ENCODE peak calls at places on chromosomes 1 and 21, in eight cellular contexts. P, N, S, V, D, A, W and Z are unnamed samples.

GRCh38 chr1:2802421-2802961 is 998 bp upstream of the TTC34 start:
- DNase-seq in P (no peak), N (no peak), S (no peak), V (peak; percentile 33), D (no peak), A (peak; percentile 31), W (no peak), Z (peak; percentile 42)

GRCh38 chr1:162003825-162004205 is 19.9 kb downstream of the OLFML2B start:
- DNase-seq in P (no peak), N (no peak), S (no peak), V (no peak), D (no peak), A (no peak), W (peak; percentile 90), Z (no peak)

GRCh38 chr1:38135621-38136414 is 89.2 kb upstream of the POU3F1 start:
- DNase-seq in P (no peak), N (no peak), S (no peak), V (no peak), D (no peak), A (no peak), W (no peak), Z (no peak)

GRCh38 chr1:65174585-65174984 is 26.6 kb downstream of the AK4 start:
- DNase-seq in P (no peak), N (no peak), S (no peak), V (no peak), D (peak; percentile 34), A (peak; percentile 71), W (peak; percentile 99), Z (peak; percentile 75)

GRCh38 chr1:25731626-25732370 is 68.2 kb upstream of the SELENON start:
- DNase-seq in P (no peak), N (no peak), S (no peak), V (no peak), D (no peak), A (no peak), W (no peak), Z (no peak)

GRCh38 chr1:169368406-169368769 is 393 bp downstream of the BLZF1 start:
- DNase-seq in P (peak; percentile 67), N (no peak), S (no peak), V (no peak), D (peak; percentile 12), A (no peak), W (peak; percentile 15), Z (no peak)

GRCh38 chr1:173757666-173758065 is 42.9 kb downstream of the KLHL20 start:
- DNase-seq in P (no peak), N (no peak), S (no peak), V (no peak), D (no peak), A (no peak), W (no peak), Z (no peak)

GRCh38 chr1:14602131-14602530 is 3.6 kb downstream of the KAZN start:
- DNase-seq in P (no peak), N (no peak), S (no peak), V (no peak), D (peak; percentile 62), A (no peak), W (peak; percentile 29), Z (no peak)

GRCh38 chr21:15682977-15683376 is 46.8 kb upstream of the USP25 start:
- DNase-seq in P (peak; percentile 31), N (no peak), S (no peak), V (no peak), D (no peak), A (no peak), W (peak; percentile 63), Z (no peak)

GRCh38 chr1:41955461-41956159 is 36.9 kb upstream of the HIVEP3 start:
- DNase-seq in P (peak; percentile 29), N (no peak), S (no peak), V (no peak), D (no peak), A (no peak), W (peak; percentile 91), Z (peak; percentile 75)

GRCh38 chr1:25631750-25632495 is 15.3 kb downstream of the MAN1C1 start:
- DNase-seq in P (peak; percentile 55), N (no peak), S (no peak), V (no peak), D (no peak), A (no peak), W (no peak), Z (no peak)